ENCODE peak calls at places on chromosome 12, in ten cellular contexts. T, F, G, X, Y, N, I, D, P and M are unnamed samples.

GRCh38 chr12:128801879-128802391 is 21.8 kb downstream of the SLC15A4 start:
- DNase-seq in P (no peak), D (no peak), X (no peak), I (no peak), T (no peak), F (no peak), Y (peak; percentile 79), N (no peak), G (no peak), M (no peak)

GRCh38 chr12:15756822-15757221 is 32.4 kb downstream of the EPS8 start:
- DNase-seq in Y (peak; percentile 29), D (no peak), N (no peak), X (no peak), I (no peak), T (no peak), F (no peak), G (no peak), P (no peak), M (no peak)

GRCh38 chr12:25830456-25830855 is 128.0 kb upstream of the RASSF8 start:
- DNase-seq in D (no peak), N (no peak), X (no peak), G (no peak), T (no peak), F (no peak), P (no peak), Y (no peak), I (no peak), M (no peak)

GRCh38 chr12:9895215-9895971 is 14.1 kb downstream of the KLRF2 start:
- DNase-seq in P (no peak), I (no peak), N (no peak), T (no peak), X (no peak), Y (no peak), F (no peak), D (no peak), G (no peak), M (no peak)

GRCh38 chr12:107748472-107748871 is 12.5 kb downstream of the PRDM4 start:
- DNase-seq in N (no peak), D (no peak), F (no peak), P (no peak), Y (peak; percentile 73), X (no peak), I (no peak), G (no peak), T (no peak), M (no peak)

GRCh38 chr12:124515981-124516380 is 51.4 kb downstream of the NCOR2 start:
- DNase-seq in I (no peak), F (peak; percentile 79), T (no peak), N (no peak), P (no peak), D (no peak), X (no peak), G (no peak), Y (no peak), M (no peak)

GRCh38 chr12:132190834-132191500 is 46.7 kb downstream of the NOC4L start:
- DNase-seq in X (no peak), G (no peak), F (no peak), D (no peak), P (no peak), I (no peak), N (no peak), Y (no peak), T (no peak), M (no peak)

GRCh38 chr12:44403185-44403584 is 472.9 kb downstream of the NELL2 start:
- DNase-seq in G (no peak), F (no peak), P (no peak), T (no peak), X (no peak), Y (no peak), D (no peak), N (no peak), I (no peak), M (no peak)

GRCh38 chr12:96194901-96195844 is 998 bp downstream of the ELK3 start:
- DNase-seq in T (peak; percentile 53), G (peak; percentile 61), X (peak; percentile 76), N (peak; percentile 38), P (no peak), Y (peak; percentile 92), D (peak; percentile 67), F (peak; percentile 32), I (peak; percentile 72), M (peak; percentile 58)

GRCh38 chr12:9649532-9649940 is 20.0 kb upstream of the CLEC2D start:
- DNase-seq in Y (no peak), D (no peak), X (peak; percentile 65), P (no peak), N (no peak), I (no peak), F (no peak), G (peak; percentile 45), T (no peak), M (peak; percentile 30)

GRCh38 chr12:109687250-109687649 is 26.4 kb upstream of the FAM222A start:
- DNase-seq in X (no peak), T (no peak), N (no peak), I (no peak), G (no peak), P (no peak), Y (no peak), F (no peak), D (no peak), M (no peak)

GRCh38 chr12:48160807-48161206 is 3.5 kb upstream of the ASB8 start:
- DNase-seq in P (no peak), N (no peak), D (no peak), X (no peak), G (no peak), I (no peak), Y (peak; percentile 12), T (no peak), F (no peak), M (no peak)

GRCh38 chr12:16670456-16671050 is 64.6 kb upstream of the LMO3 start:
- DNase-seq in N (no peak), T (no peak), P (no peak), X (no peak), Y (peak; percentile 47), I (no peak), F (no peak), G (no peak), D (no peak), M (no peak)

GRCh38 chr12:90695415-90695814 is 259.6 kb downstream of the CCER1 start:
- DNase-seq in T (no peak), X (no peak), I (no peak), G (no peak), D (no peak), Y (no peak), F (no peak), P (no peak), N (no peak), M (no peak)

GRCh38 chr12:94458882-94459772 is 540 bp downstream of the CEP83 start:
- DNase-seq in F (no peak), D (no peak), N (no peak), T (no peak), G (peak; percentile 40), P (peak; percentile 44), X (no peak), I (no peak), Y (peak; percentile 37), M (no peak)

GRCh38 chr12:54129028-54129903 is 59.5 kb downstream of the SMUG1 start:
- DNase-seq in T (no peak), G (no peak), F (no peak), Y (no peak), I (no peak), X (no peak), D (no peak), P (no peak), N (no peak), M (no peak)

GRCh38 chr12:54127538-54128259 is 61.1 kb downstream of the SMUG1 start:
- DNase-seq in I (no peak), Y (no peak), X (no peak), N (no peak), F (no peak), P (no peak), D (no peak), G (no peak), T (no peak), M (no peak)

GRCh38 chr12:54126696-54127537 is 61.9 kb downstream of the SMUG1 start:
- DNase-seq in D (no peak), P (no peak), Y (no peak), X (no peak), N (peak; percentile 26), T (peak; percentile 41), F (peak; percentile 76), G (peak; percentile 77), I (no peak), M (peak; percentile 63)

GRCh38 chr12:54128466-54128865 is 60.3 kb downstream of the SMUG1 start:
- DNase-seq in F (no peak), I (no peak), Y (no peak), N (no peak), X (no peak), T (no peak), D (no peak), G (no peak), P (no peak), M (no peak)

GRCh38 chr12:54125950-54126695 is 62.7 kb downstream of the SMUG1 start:
- DNase-seq in I (no peak), N (peak; percentile 33), Y (no peak), T (no peak), F (peak; percentile 55), P (no peak), G (peak; percentile 39), X (no peak), D (no peak), M (no peak)
- TF ChIP-seq CTCF in I (no peak), N (no peak), Y (no peak), T (no peak), F (no peak), P (no peak), G (no peak), X (no peak), D (no peak), M (no peak)

DNA sequence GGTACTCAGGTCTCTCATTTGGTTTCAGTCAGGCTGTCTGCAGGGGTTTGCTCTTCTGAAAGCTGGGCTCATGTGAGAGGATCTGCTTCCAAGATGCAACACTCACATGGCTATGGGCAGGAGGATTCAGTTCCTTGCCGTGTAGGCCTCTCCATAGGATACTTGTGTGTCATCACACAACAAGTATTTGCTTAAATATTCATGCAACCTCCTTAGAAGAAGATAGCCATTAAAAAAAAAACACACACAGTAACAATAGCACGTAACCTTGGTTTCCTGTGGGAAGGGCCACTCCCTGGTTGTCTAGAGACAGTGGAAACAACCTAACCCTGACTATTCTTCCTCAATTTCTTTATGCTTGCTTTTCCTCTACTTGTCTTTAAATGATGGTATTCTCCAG is 31.8 kb upstream of the CLEC4E start:
- DNase-seq in I (no peak), X (no peak), Y (no peak), P (no peak), D (no peak), N (no peak), F (no peak), G (no peak), T (no peak), M (no peak)
- H3K4me1 ChIP-seq in I (no peaks in the 10 kb centered on the region), X (no peaks in the 10 kb centered on the region), Y (no peaks in the 10 kb centered on the region), P (no peaks in the 10 kb centered on the region), D (no peaks in the 10 kb centered on the region), N (no peaks in the 10 kb centered on the region), F (no peaks in the 10 kb centered on the region), G (no peaks in the 10 kb centered on the region), T (no peaks in the 10 kb centered on the region), M (no peaks in the 10 kb centered on the region)

GRCh38 chr12:57549203-57549908 is 488 bp upstream of the KIF5A start:
- DNase-seq in X (no peak), Y (no peak), D (no peak), T (no peak), I (no peak), N (no peak), G (peak; percentile 42), F (no peak), P (no peak), M (no peak)
- H3K4me3 ChIP-seq in X (no peak overlapping the region), Y (peak overlapping the region; percentile 69), D (peak overlapping the region; percentile 38), T (no peak overlapping the region), I (peak overlapping the region; percentile 34), N (no peak overlapping the region), G (peak overlapping the region; percentile 99), F (peak overlapping the region; percentile 57), P (peak overlapping the region; percentile 40), M (no peak overlapping the region)

GRCh38 chr12:34597548-34598351 is 575.5 kb downstream of the ALG10 start:
- DNase-seq in I (no peak), F (no peak), X (no peak), D (peak; percentile 37), P (peak; percentile 9), T (peak; percentile 21), N (no peak), G (no peak), Y (no peak), M (no peak)
- TF ChIP-seq CTCF in I (no peak), F (no peak), X (no peak), D (no peak), P (no peak), T (no peak), N (no peak), G (no peak), Y (no peak), M (no peak)